ENCODE peak calls at places on chromosomes 7 and 10, in ten cellular contexts. S, C, D, T, P, M, Q, L, Z and E are unnamed samples.

GRCh38 chr10:128096486-128097199 is 29.6 kb downstream of the MKI67 start:
- DNase-seq in S (no peak), C (peak), D (no peak), T (no peak), P (no peak), M (no peak), Q (no peak), L (no peak), Z (no peak), E (no peak)

GRCh38 chr7:4951903-4952636 is 6.9 kb downstream of the MMD2 start:
- DNase-seq in S (no peak), C (peak), D (no peak), T (no peak), P (no peak), M (peak), Q (no peak), L (peak), Z (peak), E (no peak)

GRCh38 chr7:11751807-11752389 is 80.1 kb downstream of the THSD7A start:
- DNase-seq in S (no peak), C (no peak), D (no peak), T (no peak), P (no peak), M (no peak), Q (no peak), L (no peak), Z (no peak), E (no peak)

GRCh38 chr10:62025134-62025794 is 123.8 kb downstream of the ARID5B start:
- DNase-seq in S (no peak), C (no peak), D (no peak), T (no peak), P (no peak), M (no peak), Q (no peak), L (no peak), Z (no peak), E (no peak)

GRCh38 chr7:85686410-85687181 is 499.7 kb upstream of the SEMA3D start:
- DNase-seq in S (no peak), C (peak), D (no peak), T (no peak), P (no peak), M (no peak), Q (no peak), L (no peak), Z (no peak), E (no peak)

GRCh38 chr7:141123522-141123921 is 49.7 kb downstream of the TMEM178B start:
- DNase-seq in S (no peak), C (no peak), D (no peak), T (no peak), P (no peak), M (no peak), Q (no peak), L (no peak), Z (no peak), E (no peak)

GRCh38 chr7:36526720-36527548 is 137.3 kb downstream of the ANLN start:
- DNase-seq in S (no peak), C (peak), D (no peak), T (no peak), P (peak), M (peak), Q (no peak), L (peak), Z (peak), E (no peak)

GRCh38 chr10:129058664-129059155 is 408.3 kb upstream of the MGMT start:
- DNase-seq in S (no peak), C (no peak), D (no peak), T (no peak), P (no peak), M (no peak), Q (no peak), L (no peak), Z (no peak), E (no peak)

GRCh38 chr7:50335795-50336754 is 31.6 kb downstream of the IKZF1 start:
- DNase-seq in S (no peak), C (no peak), D (no peak), T (no peak), P (no peak), M (no peak), Q (peak), L (no peak), Z (no peak), E (no peak)

GRCh38 chr10:45454859-45455258 is 80.8 kb downstream of the ALOX5 start:
- DNase-seq in S (no peak), C (no peak), D (no peak), T (no peak), P (no peak), M (no peak), Q (no peak), L (no peak), Z (no peak), E (no peak)

GRCh38 chr7:28102778-28103177 is 77.8 kb downstream of the JAZF1 start:
- DNase-seq in S (no peak), C (peak), D (no peak), T (no peak), P (peak), M (peak), Q (no peak), L (peak), Z (no peak), E (no peak)

GRCh38 chr7:148204639-148205292 is 385.8 kb upstream of the C7orf33 start:
- DNase-seq in S (no peak), C (no peak), D (no peak), T (no peak), P (no peak), M (no peak), Q (no peak), L (no peak), Z (no peak), E (no peak)

GRCh38 chr10:33638401-33638800 is 303.9 kb upstream of the NRP1 start:
- DNase-seq in S (no peak), C (no peak), D (no peak), T (no peak), P (no peak), M (no peak), Q (no peak), L (no peak), Z (no peak), E (no peak)

GRCh38 chr10:554182-554848 is 135.2 kb downstream of the DIP2C start:
- DNase-seq in S (no peak), C (peak), D (no peak), T (no peak), P (no peak), M (no peak), Q (no peak), L (no peak), Z (no peak), E (no peak)

GRCh38 chr10:63675171-63675570 is 154.0 kb downstream of the REEP3 start:
- DNase-seq in S (no peak), C (peak), D (peak), T (no peak), P (no peak), M (no peak), Q (no peak), L (peak), Z (no peak), E (no peak)

GRCh38 chr10:116364808-116365207 is 40.6 kb downstream of the CCDC172 start:
- DNase-seq in S (no peak), C (no peak), D (no peak), T (no peak), P (no peak), M (no peak), Q (no peak), L (no peak), Z (no peak), E (no peak)

GRCh38 chr7:155369-156000 is 36.9 kb upstream of the FAM20C start:
- DNase-seq in S (no peak), C (no peak), D (no peak), T (no peak), P (no peak), M (peak), Q (no peak), L (no peak), Z (no peak), E (no peak)

GRCh38 chr7:140562921-140563600 is 77.6 kb downstream of the DENND2A start:
- DNase-seq in S (no peak), C (peak), D (no peak), T (no peak), P (no peak), M (no peak), Q (no peak), L (peak), Z (no peak), E (no peak)

GRCh38 chr10:58335306-58336005 is 650 bp downstream of the UBE2D1 start:
- DNase-seq in S (peak), C (peak), D (peak), T (no peak), P (no peak), M (peak), Q (peak), L (peak), Z (no peak), E (no peak)

GRCh38 chr7:46032353-46032752 is 111.3 kb upstream of the IGFBP3 start:
- DNase-seq in S (no peak), C (no peak), D (no peak), T (no peak), P (no peak), M (no peak), Q (no peak), L (no peak), Z (no peak), E (no peak)

GRCh38 chr10:103479135-103479534 is at the start of gene CALHM3:
- DNase-seq in S (no peak), C (no peak), D (no peak), T (no peak), P (no peak), M (no peak), Q (no peak), L (peak), Z (no peak), E (no peak)

GRCh38 chr7:30977896-30978564 is 14.3 kb downstream of the GHRHR start:
- DNase-seq in S (no peak), C (peak), D (no peak), T (no peak), P (no peak), M (peak), Q (no peak), L (no peak), Z (no peak), E (no peak)

GRCh38 chr10:117531371-117532002 is 11.1 kb upstream of the EMX2 start:
- DNase-seq in S (no peak), C (no peak), D (no peak), T (no peak), P (no peak), M (no peak), Q (no peak), L (no peak), Z (no peak), E (no peak)